ENCODE peak calls at places on chromosomes 6 and 20, in seven cellular contexts. One of them, this sample, is unnamed.

GRCh38 chr20:45427236-45428149 is 11.6 kb downstream of the PIGT start:
- DNase-seq in amygdala: no peak
- DNase-seq in B cell: no peak
- DNase-seq in astrocyte: no peak
- DNase-seq in fibroblast of the conjunctiva: no peak
- DNase-seq in anterior cingulate cortex: no peak
- DNase-seq in lower lobe of right lung: no peak
- DNase-seq in this sample: no peak

GRCh38 chr20:59382907-59383306 is 82.5 kb downstream of the EDN3 start:
- DNase-seq in amygdala: no peak
- DNase-seq in B cell: no peak
- DNase-seq in astrocyte: no peak
- DNase-seq in fibroblast of the conjunctiva: no peak
- DNase-seq in anterior cingulate cortex: no peak
- DNase-seq in lower lobe of right lung: no peak
- DNase-seq in this sample: no peak

GRCh38 chr6:151869787-151870186 is 62.3 kb downstream of the ESR1 start:
- DNase-seq in amygdala: no peak
- DNase-seq in B cell: no peak
- DNase-seq in astrocyte: no peak
- DNase-seq in fibroblast of the conjunctiva: no peak
- DNase-seq in anterior cingulate cortex: no peak
- DNase-seq in lower lobe of right lung: no peak
- DNase-seq in this sample: no peak

GRCh38 chr6:26457407-26457795 is 354 bp upstream of the BTN2A1 start:
- DNase-seq in amygdala: peak
- DNase-seq in B cell: no peak
- DNase-seq in astrocyte: no peak
- DNase-seq in fibroblast of the conjunctiva: no peak
- DNase-seq in anterior cingulate cortex: peak
- DNase-seq in lower lobe of right lung: no peak
- DNase-seq in this sample: peak

GRCh38 chr20:54345817-54346216 is 129.6 kb upstream of the DOK5 start:
- DNase-seq in amygdala: no peak
- DNase-seq in B cell: no peak
- DNase-seq in astrocyte: peak
- DNase-seq in fibroblast of the conjunctiva: peak
- DNase-seq in anterior cingulate cortex: no peak
- DNase-seq in lower lobe of right lung: no peak
- DNase-seq in this sample: no peak

GRCh38 chr6:144314003-144314485 is 28.9 kb downstream of the UTRN start:
- DNase-seq in amygdala: no peak
- DNase-seq in B cell: no peak
- DNase-seq in astrocyte: peak
- DNase-seq in fibroblast of the conjunctiva: peak
- DNase-seq in anterior cingulate cortex: no peak
- DNase-seq in lower lobe of right lung: peak
- DNase-seq in this sample: peak

GRCh38 chr6:137155830-137156229 is 17.6 kb downstream of the IL22RA2 start:
- DNase-seq in amygdala: no peak
- DNase-seq in B cell: peak
- DNase-seq in astrocyte: peak
- DNase-seq in fibroblast of the conjunctiva: no peak
- DNase-seq in anterior cingulate cortex: no peak
- DNase-seq in lower lobe of right lung: no peak
- DNase-seq in this sample: no peak

GRCh38 chr6:134464690-134465411 is 146.9 kb upstream of the SGK1 start:
- DNase-seq in amygdala: no peak
- DNase-seq in B cell: no peak
- DNase-seq in astrocyte: peak
- DNase-seq in fibroblast of the conjunctiva: no peak
- DNase-seq in anterior cingulate cortex: no peak
- DNase-seq in lower lobe of right lung: no peak
- DNase-seq in this sample: no peak

GRCh38 chr6:71676298-71676697 is 210.1 kb upstream of the RIMS1 start:
- DNase-seq in amygdala: no peak
- DNase-seq in B cell: no peak
- DNase-seq in astrocyte: no peak
- DNase-seq in fibroblast of the conjunctiva: no peak
- DNase-seq in anterior cingulate cortex: no peak
- DNase-seq in lower lobe of right lung: no peak
- DNase-seq in this sample: no peak

GRCh38 chr6:46985943-46986342 is 56.2 kb downstream of the ADGRF1 start:
- DNase-seq in amygdala: no peak
- DNase-seq in B cell: no peak
- DNase-seq in astrocyte: peak
- DNase-seq in fibroblast of the conjunctiva: no peak
- DNase-seq in anterior cingulate cortex: no peak
- DNase-seq in lower lobe of right lung: no peak
- DNase-seq in this sample: no peak

GRCh38 chr6:125918230-125918629 is 38.3 kb upstream of the HINT3 start:
- DNase-seq in amygdala: no peak
- DNase-seq in B cell: no peak
- DNase-seq in astrocyte: no peak
- DNase-seq in fibroblast of the conjunctiva: no peak
- DNase-seq in anterior cingulate cortex: no peak
- DNase-seq in lower lobe of right lung: no peak
- DNase-seq in this sample: no peak

GRCh38 chr6:125188037-125188436 is 34.5 kb downstream of the TPD52L1 start:
- DNase-seq in amygdala: no peak
- DNase-seq in B cell: no peak
- DNase-seq in astrocyte: peak
- DNase-seq in fibroblast of the conjunctiva: no peak
- DNase-seq in anterior cingulate cortex: no peak
- DNase-seq in lower lobe of right lung: no peak
- DNase-seq in this sample: no peak

GRCh38 chr20:57440678-57441509 is 49.7 kb downstream of the RBM38 start:
- DNase-seq in amygdala: peak
- DNase-seq in B cell: no peak
- DNase-seq in astrocyte: no peak
- DNase-seq in fibroblast of the conjunctiva: peak
- DNase-seq in anterior cingulate cortex: peak
- DNase-seq in lower lobe of right lung: peak
- DNase-seq in this sample: peak

GRCh38 chr6:104095661-104096416 is 763.9 kb downstream of the HACE1 start:
- DNase-seq in amygdala: no peak
- DNase-seq in B cell: no peak
- DNase-seq in astrocyte: no peak
- DNase-seq in fibroblast of the conjunctiva: no peak
- DNase-seq in anterior cingulate cortex: no peak
- DNase-seq in lower lobe of right lung: no peak
- DNase-seq in this sample: no peak

GRCh38 chr6:135054575-135055498 is at the start of gene HBS1L:
- DNase-seq in amygdala: peak
- DNase-seq in B cell: peak
- DNase-seq in astrocyte: peak
- DNase-seq in fibroblast of the conjunctiva: peak
- DNase-seq in anterior cingulate cortex: peak
- DNase-seq in lower lobe of right lung: peak
- DNase-seq in this sample: peak

GRCh38 chr6:3186974-3187382 is 29.6 kb upstream of the TUBB2A start:
- DNase-seq in amygdala: no peak
- DNase-seq in B cell: no peak
- DNase-seq in astrocyte: no peak
- DNase-seq in fibroblast of the conjunctiva: no peak
- DNase-seq in anterior cingulate cortex: no peak
- DNase-seq in lower lobe of right lung: no peak
- DNase-seq in this sample: no peak

GRCh38 chr6:43984442-43985321 is 142.6 kb downstream of the MRPL14 start:
- DNase-seq in amygdala: no peak
- DNase-seq in B cell: no peak
- DNase-seq in astrocyte: no peak
- DNase-seq in fibroblast of the conjunctiva: no peak
- DNase-seq in anterior cingulate cortex: no peak
- DNase-seq in lower lobe of right lung: peak
- DNase-seq in this sample: no peak

GRCh38 chr6:3997144-3997770 is 81.7 kb downstream of the FAM217A start:
- DNase-seq in amygdala: no peak
- DNase-seq in B cell: no peak
- DNase-seq in astrocyte: peak
- DNase-seq in fibroblast of the conjunctiva: peak
- DNase-seq in anterior cingulate cortex: no peak
- DNase-seq in lower lobe of right lung: no peak
- DNase-seq in this sample: no peak

GRCh38 chr6:93784794-93785757 is 365.7 kb upstream of the EPHA7 start:
- DNase-seq in amygdala: no peak
- DNase-seq in B cell: no peak
- DNase-seq in astrocyte: peak
- DNase-seq in fibroblast of the conjunctiva: peak
- DNase-seq in anterior cingulate cortex: peak
- DNase-seq in lower lobe of right lung: no peak
- DNase-seq in this sample: no peak

GRCh38 chr20:50240092-50240491 is 49.5 kb downstream of the CEBPB start:
- DNase-seq in amygdala: no peak
- DNase-seq in B cell: no peak
- DNase-seq in astrocyte: no peak
- DNase-seq in fibroblast of the conjunctiva: no peak
- DNase-seq in anterior cingulate cortex: no peak
- DNase-seq in lower lobe of right lung: no peak
- DNase-seq in this sample: no peak

GRCh38 chr20:17676942-17677341 is 5.1 kb downstream of the RRBP1 start:
- DNase-seq in amygdala: no peak
- DNase-seq in B cell: no peak
- DNase-seq in astrocyte: no peak
- DNase-seq in fibroblast of the conjunctiva: no peak
- DNase-seq in anterior cingulate cortex: no peak
- DNase-seq in lower lobe of right lung: no peak
- DNase-seq in this sample: no peak

GRCh38 chr6:136510299-136510698 is 39.9 kb downstream of the MAP7 start:
- DNase-seq in amygdala: no peak
- DNase-seq in B cell: no peak
- DNase-seq in astrocyte: no peak
- DNase-seq in fibroblast of the conjunctiva: no peak
- DNase-seq in anterior cingulate cortex: no peak
- DNase-seq in lower lobe of right lung: no peak
- DNase-seq in this sample: no peak

GRCh38 chr20:16236589-16237241 is 336.5 kb downstream of the KIF16B start:
- DNase-seq in amygdala: no peak
- DNase-seq in B cell: no peak
- DNase-seq in astrocyte: no peak
- DNase-seq in fibroblast of the conjunctiva: no peak
- DNase-seq in anterior cingulate cortex: no peak
- DNase-seq in lower lobe of right lung: no peak
- DNase-seq in this sample: no peak

GRCh38 chr6:110874880-110875547 is 429 bp downstream of the AMD1 start:
- DNase-seq in amygdala: peak
- DNase-seq in B cell: peak
- DNase-seq in astrocyte: no peak
- DNase-seq in fibroblast of the conjunctiva: no peak
- DNase-seq in anterior cingulate cortex: no peak
- DNase-seq in lower lobe of right lung: peak
- DNase-seq in this sample: no peak

GRCh38 chr6:75290558-75290957 is 6.0 kb upstream of the TMEM30A start:
- DNase-seq in amygdala: peak
- DNase-seq in B cell: no peak
- DNase-seq in astrocyte: no peak
- DNase-seq in fibroblast of the conjunctiva: no peak
- DNase-seq in anterior cingulate cortex: peak
- DNase-seq in lower lobe of right lung: no peak
- DNase-seq in this sample: peak

GRCh38 chr6:148085651-148086321 is 256.9 kb upstream of the SASH1 start:
- DNase-seq in amygdala: no peak
- DNase-seq in B cell: no peak
- DNase-seq in astrocyte: no peak
- DNase-seq in fibroblast of the conjunctiva: no peak
- DNase-seq in anterior cingulate cortex: peak
- DNase-seq in lower lobe of right lung: no peak
- DNase-seq in this sample: no peak

GRCh38 chr6:127103482-127103881 is 15.0 kb upstream of the RSPO3 start:
- DNase-seq in amygdala: no peak
- DNase-seq in B cell: no peak
- DNase-seq in astrocyte: no peak
- DNase-seq in fibroblast of the conjunctiva: no peak
- DNase-seq in anterior cingulate cortex: no peak
- DNase-seq in lower lobe of right lung: no peak
- DNase-seq in this sample: no peak